ENCODE peak calls at places on chromosomes 12 and 14, in nine cellular contexts. M is kidney tubule cell; K is left ventricle myocardium inferior; A is IMR-90; V is A549; O is nucleus accumbens; T is GM20000; W is activated T-helper 9 cell treated with anti-CD3 and anti-CD28 coated beads, Interleukin-2, amount 50 U/mL, for 16 hours; Y is mesendoderm. N is an unnamed sample.

GRCh38 chr14:74221741-74222140 is 17.5 kb upstream of the VSX2 start:
- DNase-seq in M (no peak), K (no peak), A (no peak), V (no peak), O (no peak), T (no peak), W (no peak), Y (no peak), N (no peak)

GRCh38 chr12:2013527-2014223 is 9.4 kb upstream of the DCP1B start:
- DNase-seq in M (no peak), K (peak), A (peak), V (no peak), O (peak), T (no peak), W (no peak), Y (peak), N (no peak)

GRCh38 chr14:92408186-92408585 is 85.2 kb downstream of the SLC24A4 start:
- DNase-seq in M (peak), K (no peak), A (peak), V (no peak), O (no peak), T (no peak), W (no peak), Y (peak), N (peak)

GRCh38 chr14:75566321-75566720 is 12.1 kb upstream of the FLVCR2 start:
- DNase-seq in M (peak), K (no peak), A (no peak), V (no peak), O (no peak), T (no peak), W (peak), Y (no peak), N (no peak)

GRCh38 chr14:22664261-22664660 is 20.1 kb upstream of the OR6J1 start:
- DNase-seq in M (no peak), K (no peak), A (no peak), V (no peak), O (no peak), T (no peak), W (no peak), Y (peak), N (no peak)

GRCh38 chr12:14558377-14559051 is 9.2 kb downstream of the PLBD1 start:
- DNase-seq in M (no peak), K (no peak), A (no peak), V (no peak), O (no peak), T (no peak), W (no peak), Y (no peak), N (no peak)

GRCh38 chr12:89212339-89212771 is 139.9 kb downstream of the DUSP6 start:
- DNase-seq in M (no peak), K (peak), A (no peak), V (no peak), O (no peak), T (no peak), W (no peak), Y (no peak), N (no peak)

GRCh38 chr12:11840350-11840749 is 190.9 kb downstream of the ETV6 start:
- DNase-seq in M (no peak), K (no peak), A (no peak), V (no peak), O (no peak), T (no peak), W (no peak), Y (no peak), N (no peak)

GRCh38 chr12:9132008-9132535 is 16.4 kb upstream of the A2M start:
- DNase-seq in M (no peak), K (no peak), A (no peak), V (no peak), O (no peak), T (no peak), W (no peak), Y (no peak), N (no peak)

GRCh38 chr12:41497362-41497761 is 309.2 kb downstream of the PDZRN4 start:
- DNase-seq in M (peak), K (no peak), A (no peak), V (no peak), O (no peak), T (no peak), W (no peak), Y (no peak), N (no peak)

GRCh38 chr12:104456417-104456949 is at the start of gene CHST11:
- DNase-seq in M (peak), K (peak), A (peak), V (peak), O (peak), T (peak), W (peak), Y (peak), N (peak)

GRCh38 chr12:121718653-121719239 is 6.2 kb downstream of the TMEM120B start:
- DNase-seq in M (no peak), K (no peak), A (no peak), V (no peak), O (no peak), T (no peak), W (no peak), Y (peak), N (peak)

GRCh38 chr12:111271674-111272418 is 97.0 kb downstream of the PHETA1 start:
- DNase-seq in M (no peak), K (no peak), A (no peak), V (no peak), O (no peak), T (no peak), W (no peak), Y (no peak), N (no peak)

GRCh38 chr14:23531391-23531790 is 20.2 kb downstream of the ZFHX2 start:
- DNase-seq in M (no peak), K (no peak), A (no peak), V (no peak), O (no peak), T (no peak), W (no peak), Y (no peak), N (no peak)

GRCh38 chr14:31405599-31406251 is 14.6 kb downstream of the HEATR5A start:
- DNase-seq in M (no peak), K (no peak), A (no peak), V (no peak), O (no peak), T (no peak), W (no peak), Y (peak), N (no peak)

GRCh38 chr12:59444932-59445331 is 150.9 kb upstream of the SLC16A7 start:
- DNase-seq in M (peak), K (no peak), A (peak), V (no peak), O (no peak), T (no peak), W (no peak), Y (peak), N (no peak)

GRCh38 chr14:91059576-91060471 is 617 bp downstream of the RPS6KA5 start:
- DNase-seq in M (peak), K (no peak), A (no peak), V (peak), O (peak), T (peak), W (peak), Y (peak), N (peak)

GRCh38 chr14:59359451-59360124 is 105.6 kb downstream of the GPR135 start:
- DNase-seq in M (no peak), K (no peak), A (no peak), V (no peak), O (no peak), T (no peak), W (no peak), Y (no peak), N (no peak)